ENCODE peak calls at places on chromosomes 2 and 18, in ten cellular contexts. One of them, this sample, is unnamed. For H3K9me3, the result is how much of the 10 kb centered on the place peaks cover.

GRCh38 chr2:219965287-219965870 is 337.9 kb downstream of the SLC4A3 start:
- DNase-seq in AG04450: no peak
- DNase-seq in body of pancreas: no peak
- DNase-seq in gastrocnemius medialis: no peak
- DNase-seq in hepatocyte: no peak
- DNase-seq in lower lobe of right lung: no peak
- DNase-seq in heart right ventricle: no peak
- DNase-seq in CD8-positive, alpha-beta memory T cell: no peak
- DNase-seq in effector memory CD4-positive, alpha-beta T cell: no peak
- DNase-seq in CD4-positive, CD25-positive, alpha-beta regulatory T cell: no peak
- DNase-seq in this sample: no peak

GRCh38 chr18:55420665-55420964 is 167.4 kb downstream of the TCF4 start:
- DNase-seq in AG04450: no peak
- DNase-seq in body of pancreas: no peak
- DNase-seq in gastrocnemius medialis: no peak
- DNase-seq in hepatocyte: no peak
- DNase-seq in lower lobe of right lung: no peak
- DNase-seq in heart right ventricle: no peak
- DNase-seq in CD8-positive, alpha-beta memory T cell: no peak
- DNase-seq in effector memory CD4-positive, alpha-beta T cell: no peak
- DNase-seq in CD4-positive, CD25-positive, alpha-beta regulatory T cell: no peak
- DNase-seq in this sample: no peak

GRCh38 chr2:29443086-29443485 is 327.9 kb downstream of the CLIP4 start:
- DNase-seq in AG04450: no peak
- DNase-seq in body of pancreas: peak
- DNase-seq in gastrocnemius medialis: no peak
- DNase-seq in hepatocyte: no peak
- DNase-seq in lower lobe of right lung: no peak
- DNase-seq in heart right ventricle: no peak
- DNase-seq in CD8-positive, alpha-beta memory T cell: no peak
- DNase-seq in effector memory CD4-positive, alpha-beta T cell: no peak
- DNase-seq in CD4-positive, CD25-positive, alpha-beta regulatory T cell: no peak
- DNase-seq in this sample: no peak

GRCh38 chr18:46224181-46224775 is 120.1 kb downstream of the HAUS1 start:
- DNase-seq in AG04450: no peak
- DNase-seq in body of pancreas: no peak
- DNase-seq in gastrocnemius medialis: no peak
- DNase-seq in hepatocyte: no peak
- DNase-seq in lower lobe of right lung: no peak
- DNase-seq in heart right ventricle: no peak
- DNase-seq in CD8-positive, alpha-beta memory T cell: no peak
- DNase-seq in effector memory CD4-positive, alpha-beta T cell: no peak
- DNase-seq in CD4-positive, CD25-positive, alpha-beta regulatory T cell: peak
- DNase-seq in this sample: no peak

GRCh38 chr2:40511661-40512213 is 59.8 kb upstream of the SLC8A1 start:
- DNase-seq in AG04450: peak
- DNase-seq in body of pancreas: no peak
- DNase-seq in gastrocnemius medialis: peak
- DNase-seq in hepatocyte: no peak
- DNase-seq in lower lobe of right lung: no peak
- DNase-seq in heart right ventricle: peak
- DNase-seq in CD8-positive, alpha-beta memory T cell: no peak
- DNase-seq in effector memory CD4-positive, alpha-beta T cell: no peak
- DNase-seq in CD4-positive, CD25-positive, alpha-beta regulatory T cell: no peak
- DNase-seq in this sample: peak

GRCh38 chr2:216113572-216113971 is 4.4 kb downstream of the XRCC5 start:
- DNase-seq in AG04450: no peak
- DNase-seq in body of pancreas: no peak
- DNase-seq in gastrocnemius medialis: no peak
- DNase-seq in hepatocyte: no peak
- DNase-seq in lower lobe of right lung: no peak
- DNase-seq in heart right ventricle: no peak
- DNase-seq in CD8-positive, alpha-beta memory T cell: no peak
- DNase-seq in effector memory CD4-positive, alpha-beta T cell: no peak
- DNase-seq in CD4-positive, CD25-positive, alpha-beta regulatory T cell: peak
- DNase-seq in this sample: no peak

GRCh38 chr2:1728821-1729220 is 15.5 kb downstream of the PXDN start:
- DNase-seq in AG04450: no peak
- DNase-seq in body of pancreas: no peak
- DNase-seq in gastrocnemius medialis: no peak
- DNase-seq in hepatocyte: peak
- DNase-seq in lower lobe of right lung: peak
- DNase-seq in heart right ventricle: peak
- DNase-seq in CD8-positive, alpha-beta memory T cell: no peak
- DNase-seq in effector memory CD4-positive, alpha-beta T cell: no peak
- DNase-seq in CD4-positive, CD25-positive, alpha-beta regulatory T cell: no peak
- DNase-seq in this sample: peak

GRCh38 chr18:59671533-59671932 is 25.7 kb downstream of the CCBE1 start:
- DNase-seq in AG04450: no peak
- DNase-seq in body of pancreas: no peak
- DNase-seq in gastrocnemius medialis: no peak
- DNase-seq in hepatocyte: no peak
- DNase-seq in lower lobe of right lung: no peak
- DNase-seq in heart right ventricle: no peak
- DNase-seq in CD8-positive, alpha-beta memory T cell: no peak
- DNase-seq in effector memory CD4-positive, alpha-beta T cell: no peak
- DNase-seq in CD4-positive, CD25-positive, alpha-beta regulatory T cell: no peak
- DNase-seq in this sample: no peak

GRCh38 chr2:116513991-116514390 is 1300.5 kb upstream of the DDX18 start:
- DNase-seq in AG04450: no peak
- DNase-seq in body of pancreas: no peak
- DNase-seq in gastrocnemius medialis: no peak
- DNase-seq in hepatocyte: no peak
- DNase-seq in lower lobe of right lung: no peak
- DNase-seq in heart right ventricle: no peak
- DNase-seq in CD8-positive, alpha-beta memory T cell: no peak
- DNase-seq in effector memory CD4-positive, alpha-beta T cell: no peak
- DNase-seq in CD4-positive, CD25-positive, alpha-beta regulatory T cell: no peak
- DNase-seq in this sample: no peak

GRCh38 chr2:104582471-104582870 is 271.4 kb upstream of the POU3F3 start:
- DNase-seq in AG04450: no peak
- DNase-seq in body of pancreas: no peak
- DNase-seq in gastrocnemius medialis: no peak
- DNase-seq in hepatocyte: peak
- DNase-seq in lower lobe of right lung: no peak
- DNase-seq in heart right ventricle: no peak
- DNase-seq in CD8-positive, alpha-beta memory T cell: no peak
- DNase-seq in effector memory CD4-positive, alpha-beta T cell: no peak
- DNase-seq in CD4-positive, CD25-positive, alpha-beta regulatory T cell: no peak
- DNase-seq in this sample: no peak

GRCh38 chr2:71767663-71768062 is 314.3 kb downstream of the DYSF start:
- DNase-seq in AG04450: no peak
- DNase-seq in body of pancreas: no peak
- DNase-seq in gastrocnemius medialis: no peak
- DNase-seq in hepatocyte: no peak
- DNase-seq in lower lobe of right lung: no peak
- DNase-seq in heart right ventricle: no peak
- DNase-seq in CD8-positive, alpha-beta memory T cell: no peak
- DNase-seq in effector memory CD4-positive, alpha-beta T cell: no peak
- DNase-seq in CD4-positive, CD25-positive, alpha-beta regulatory T cell: no peak
- DNase-seq in this sample: no peak

GRCh38 chr18:22223263-22223960 is 54.0 kb downstream of the GATA6 start:
- DNase-seq in AG04450: peak
- DNase-seq in body of pancreas: peak
- DNase-seq in gastrocnemius medialis: peak
- DNase-seq in hepatocyte: peak
- DNase-seq in lower lobe of right lung: peak
- DNase-seq in heart right ventricle: peak
- DNase-seq in CD8-positive, alpha-beta memory T cell: no peak
- DNase-seq in effector memory CD4-positive, alpha-beta T cell: no peak
- DNase-seq in CD4-positive, CD25-positive, alpha-beta regulatory T cell: no peak
- DNase-seq in this sample: peak

GRCh38 chr2:102385522-102385921 is 29.9 kb downstream of the IL18R1 start:
- DNase-seq in AG04450: no peak
- DNase-seq in body of pancreas: no peak
- DNase-seq in gastrocnemius medialis: no peak
- DNase-seq in hepatocyte: no peak
- DNase-seq in lower lobe of right lung: no peak
- DNase-seq in heart right ventricle: no peak
- DNase-seq in CD8-positive, alpha-beta memory T cell: no peak
- DNase-seq in effector memory CD4-positive, alpha-beta T cell: no peak
- DNase-seq in CD4-positive, CD25-positive, alpha-beta regulatory T cell: no peak
- DNase-seq in this sample: no peak

GRCh38 chr2:31563273-31563839 is 17.4 kb downstream of the SRD5A2 start:
- DNase-seq in AG04450: no peak
- DNase-seq in body of pancreas: no peak
- DNase-seq in gastrocnemius medialis: no peak
- DNase-seq in hepatocyte: no peak
- DNase-seq in lower lobe of right lung: no peak
- DNase-seq in heart right ventricle: no peak
- DNase-seq in CD8-positive, alpha-beta memory T cell: no peak
- DNase-seq in effector memory CD4-positive, alpha-beta T cell: no peak
- DNase-seq in CD4-positive, CD25-positive, alpha-beta regulatory T cell: no peak
- DNase-seq in this sample: no peak

GRCh38 chr2:232420463-232421188 is 14.0 kb downstream of the ALPG start:
- DNase-seq in AG04450: no peak
- DNase-seq in body of pancreas: peak
- DNase-seq in gastrocnemius medialis: no peak
- DNase-seq in hepatocyte: peak
- DNase-seq in lower lobe of right lung: peak
- DNase-seq in heart right ventricle: no peak
- DNase-seq in CD8-positive, alpha-beta memory T cell: peak
- DNase-seq in effector memory CD4-positive, alpha-beta T cell: no peak
- DNase-seq in CD4-positive, CD25-positive, alpha-beta regulatory T cell: peak
- DNase-seq in this sample: no peak
- H3K4me3 ChIP-seq in AG04450: no peak
- H3K4me3 ChIP-seq in body of pancreas: no peak
- H3K4me3 ChIP-seq in gastrocnemius medialis: peak
- H3K4me3 ChIP-seq in hepatocyte: peak
- H3K4me3 ChIP-seq in lower lobe of right lung: peak
- H3K4me3 ChIP-seq in heart right ventricle: peak
- H3K4me3 ChIP-seq in CD8-positive, alpha-beta memory T cell: no peak
- H3K4me3 ChIP-seq in effector memory CD4-positive, alpha-beta T cell: peak
- H3K4me3 ChIP-seq in CD4-positive, CD25-positive, alpha-beta regulatory T cell: no peak
- H3K4me3 ChIP-seq in this sample: peak

DNA sequence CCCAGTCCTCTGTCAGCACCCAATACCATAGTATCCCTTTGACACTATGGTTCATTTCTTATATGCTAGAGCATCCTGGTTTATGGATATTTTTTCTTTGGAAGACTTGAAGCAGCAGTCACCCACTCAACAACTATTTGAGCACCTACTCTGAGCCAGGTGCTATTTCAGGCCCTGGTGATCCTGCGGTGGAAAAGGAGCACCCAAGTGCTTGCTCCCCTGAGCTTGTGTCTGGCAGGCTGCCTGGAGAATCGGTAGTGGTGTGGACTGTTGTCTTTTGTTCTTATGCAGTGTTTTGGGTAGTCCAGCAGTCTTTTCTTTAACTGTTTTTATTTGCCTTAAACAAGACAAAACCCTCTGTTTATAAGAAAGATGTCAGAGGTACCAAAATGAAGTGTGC is 28.9 kb downstream of the NCK2 start:
- DNase-seq in AG04450: no peak
- DNase-seq in body of pancreas: no peak
- DNase-seq in gastrocnemius medialis: no peak
- DNase-seq in hepatocyte: no peak
- DNase-seq in lower lobe of right lung: no peak
- DNase-seq in heart right ventricle: peak
- DNase-seq in CD8-positive, alpha-beta memory T cell: no peak
- DNase-seq in effector memory CD4-positive, alpha-beta T cell: no peak
- DNase-seq in CD4-positive, CD25-positive, alpha-beta regulatory T cell: no peak
- DNase-seq in this sample: no peak
- H3K9me3 ChIP-seq in AG04450: under half
- H3K9me3 ChIP-seq in body of pancreas: under half
- H3K9me3 ChIP-seq in gastrocnemius medialis: under half
- H3K9me3 ChIP-seq in hepatocyte: under half
- H3K9me3 ChIP-seq in lower lobe of right lung: under half
- H3K9me3 ChIP-seq in heart right ventricle: under half
- H3K9me3 ChIP-seq in CD8-positive, alpha-beta memory T cell: under half
- H3K9me3 ChIP-seq in effector memory CD4-positive, alpha-beta T cell: under half
- H3K9me3 ChIP-seq in CD4-positive, CD25-positive, alpha-beta regulatory T cell: under half
- H3K9me3 ChIP-seq in this sample: under half

GRCh38 chr2:28394997-28395333 is 2.3 kb downstream of the FOSL2 start:
- DNase-seq in AG04450: no peak
- DNase-seq in body of pancreas: no peak
- DNase-seq in gastrocnemius medialis: no peak
- DNase-seq in hepatocyte: no peak
- DNase-seq in lower lobe of right lung: no peak
- DNase-seq in heart right ventricle: no peak
- DNase-seq in CD8-positive, alpha-beta memory T cell: no peak
- DNase-seq in effector memory CD4-positive, alpha-beta T cell: no peak
- DNase-seq in CD4-positive, CD25-positive, alpha-beta regulatory T cell: no peak
- DNase-seq in this sample: no peak

GRCh38 chr2:28398101-28398834 is 5.6 kb downstream of the FOSL2 start:
- DNase-seq in AG04450: no peak
- DNase-seq in body of pancreas: no peak
- DNase-seq in gastrocnemius medialis: peak
- DNase-seq in hepatocyte: no peak
- DNase-seq in lower lobe of right lung: no peak
- DNase-seq in heart right ventricle: no peak
- DNase-seq in CD8-positive, alpha-beta memory T cell: no peak
- DNase-seq in effector memory CD4-positive, alpha-beta T cell: no peak
- DNase-seq in CD4-positive, CD25-positive, alpha-beta regulatory T cell: no peak
- DNase-seq in this sample: peak

GRCh38 chr2:28395334-28396061 is 2.8 kb downstream of the FOSL2 start:
- DNase-seq in AG04450: no peak
- DNase-seq in body of pancreas: peak
- DNase-seq in gastrocnemius medialis: peak
- DNase-seq in hepatocyte: peak
- DNase-seq in lower lobe of right lung: peak
- DNase-seq in heart right ventricle: peak
- DNase-seq in CD8-positive, alpha-beta memory T cell: no peak
- DNase-seq in effector memory CD4-positive, alpha-beta T cell: no peak
- DNase-seq in CD4-positive, CD25-positive, alpha-beta regulatory T cell: no peak
- DNase-seq in this sample: peak

GRCh38 chr2:28399289-28399688 is 6.6 kb downstream of the FOSL2 start:
- DNase-seq in AG04450: no peak
- DNase-seq in body of pancreas: no peak
- DNase-seq in gastrocnemius medialis: no peak
- DNase-seq in hepatocyte: no peak
- DNase-seq in lower lobe of right lung: no peak
- DNase-seq in heart right ventricle: no peak
- DNase-seq in CD8-positive, alpha-beta memory T cell: no peak
- DNase-seq in effector memory CD4-positive, alpha-beta T cell: no peak
- DNase-seq in CD4-positive, CD25-positive, alpha-beta regulatory T cell: no peak
- DNase-seq in this sample: peak

DNA sequence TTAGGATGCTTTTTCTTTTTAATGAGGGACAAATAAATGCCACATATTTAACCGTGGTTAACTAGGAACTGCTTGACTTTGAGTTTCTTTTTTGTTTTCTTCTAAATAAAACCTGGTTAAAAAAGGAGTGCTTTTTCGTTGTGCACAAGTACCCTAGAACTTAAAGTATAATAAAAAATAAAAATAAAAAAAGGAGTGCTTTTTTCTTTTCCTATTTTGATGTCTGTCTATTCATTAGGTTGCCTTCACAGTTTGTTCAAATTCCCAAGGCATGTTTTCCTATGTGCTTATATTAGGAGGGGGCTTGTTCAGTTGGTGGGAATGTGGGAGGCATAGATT is 4.4 kb downstream of the FOSL2 start:
- DNase-seq in AG04450: no peak
- DNase-seq in body of pancreas: no peak
- DNase-seq in gastrocnemius medialis: no peak
- DNase-seq in hepatocyte: no peak
- DNase-seq in lower lobe of right lung: no peak
- DNase-seq in heart right ventricle: no peak
- DNase-seq in CD8-positive, alpha-beta memory T cell: no peak
- DNase-seq in effector memory CD4-positive, alpha-beta T cell: no peak
- DNase-seq in CD4-positive, CD25-positive, alpha-beta regulatory T cell: no peak
- DNase-seq in this sample: no peak
- H3K27ac ChIP-seq in AG04450: no peak
- H3K27ac ChIP-seq in body of pancreas: peak
- H3K27ac ChIP-seq in gastrocnemius medialis: peak
- H3K27ac ChIP-seq in hepatocyte: peak
- H3K27ac ChIP-seq in lower lobe of right lung: peak
- H3K27ac ChIP-seq in heart right ventricle: peak
- H3K27ac ChIP-seq in CD8-positive, alpha-beta memory T cell: no peak
- H3K27ac ChIP-seq in effector memory CD4-positive, alpha-beta T cell: no peak
- H3K27ac ChIP-seq in CD4-positive, CD25-positive, alpha-beta regulatory T cell: no peak
- H3K27ac ChIP-seq in this sample: no peak

GRCh38 chr2:197497301-197497700 is 2.3 kb downstream of the HSPD1 start:
- DNase-seq in AG04450: no peak
- DNase-seq in body of pancreas: no peak
- DNase-seq in gastrocnemius medialis: no peak
- DNase-seq in hepatocyte: no peak
- DNase-seq in lower lobe of right lung: no peak
- DNase-seq in heart right ventricle: no peak
- DNase-seq in CD8-positive, alpha-beta memory T cell: no peak
- DNase-seq in effector memory CD4-positive, alpha-beta T cell: no peak
- DNase-seq in CD4-positive, CD25-positive, alpha-beta regulatory T cell: no peak
- DNase-seq in this sample: no peak
- H3K4me3 ChIP-seq in AG04450: no peak
- H3K4me3 ChIP-seq in body of pancreas: no peak
- H3K4me3 ChIP-seq in gastrocnemius medialis: no peak
- H3K4me3 ChIP-seq in hepatocyte: peak
- H3K4me3 ChIP-seq in lower lobe of right lung: no peak
- H3K4me3 ChIP-seq in heart right ventricle: no peak
- H3K4me3 ChIP-seq in CD8-positive, alpha-beta memory T cell: peak
- H3K4me3 ChIP-seq in effector memory CD4-positive, alpha-beta T cell: no peak
- H3K4me3 ChIP-seq in CD4-positive, CD25-positive, alpha-beta regulatory T cell: peak
- H3K4me3 ChIP-seq in this sample: no peak

This sample was measured in right cardiac atrium.